ENCODE peak calls at places on chromosomes 3 and 15, in seven cellular contexts. O is AG09309; D is mesendoderm; E is PC-9; R is cardiac fibroblast; F is activated CD8-positive, alpha-beta memory T cell treated with anti-CD3 and anti-CD28 coated beads, Interleukin-2, amount 50 U/mL, for 4 hours; L is memory B cell. Y is an unnamed sample.

GRCh38 chr15:52326758-52327157 is 31.2 kb upstream of the MYO5C start:
- DNase-seq in O (peak; percentile 52), D (no peak), E (no peak), R (peak; percentile 17), F (no peak), L (no peak), Y (peak; percentile 71)

GRCh38 chr3:36496734-36497133 is 116.4 kb downstream of the STAC start:
- DNase-seq in O (peak; percentile 80), D (no peak), E (peak; percentile 66), R (peak; percentile 86), F (no peak), L (no peak), Y (no peak)

GRCh38 chr3:41863024-41863423 is 98.9 kb downstream of the ULK4 start:
- DNase-seq in O (no peak), D (peak; percentile 65), E (no peak), R (no peak), F (no peak), L (no peak), Y (no peak)

GRCh38 chr3:75272708-75273107 is 391.4 kb upstream of the FRG2C start:
- DNase-seq in O (peak; percentile 11), D (no peak), E (no peak), R (peak; percentile 43), F (no peak), L (no peak), Y (no peak)

GRCh38 chr3:134904796-134905646 is 110.0 kb downstream of the EPHB1 start:
- DNase-seq in O (no peak), D (no peak), E (no peak), R (no peak), F (no peak), L (no peak), Y (peak; percentile 37)

GRCh38 chr15:56042982-56043980 is 49.9 kb upstream of the NEDD4 start:
- DNase-seq in O (no peak), D (no peak), E (no peak), R (peak; percentile 27), F (no peak), L (no peak), Y (no peak)

GRCh38 chr15:40046721-40047412 is 7.9 kb upstream of the SRP14 start:
- DNase-seq in O (no peak), D (no peak), E (peak; percentile 76), R (peak; percentile 91), F (no peak), L (no peak), Y (no peak)

GRCh38 chr15:63191895-63192603 is 2.6 kb downstream of the RAB8B start:
- DNase-seq in O (no peak), D (no peak), E (no peak), R (no peak), F (peak; percentile 32), L (peak; percentile 68), Y (no peak)

GRCh38 chr3:71022552-71023335 is 560.8 kb downstream of the FOXP1 start:
- DNase-seq in O (no peak), D (peak; percentile 87), E (no peak), R (peak; percentile 53), F (no peak), L (no peak), Y (peak; percentile 56)

GRCh38 chr15:99702895-99703602 is 30.2 kb downstream of the LYSMD4 start:
- DNase-seq in O (no peak), D (peak; percentile 32), E (no peak), R (peak; percentile 77), F (no peak), L (no peak), Y (no peak)

GRCh38 chr3:81496407-81497104 is 264.9 kb downstream of the GBE1 start:
- DNase-seq in O (no peak), D (peak; percentile 52), E (no peak), R (no peak), F (no peak), L (no peak), Y (no peak)

GRCh38 chr3:46208167-46208704 is at the start of gene CCR1:
- DNase-seq in O (no peak), D (peak; percentile 80), E (peak; percentile 68), R (peak; percentile 66), F (peak; percentile 22), L (peak; percentile 46), Y (no peak)

GRCh38 chr3:40118031-40118610 is 191.4 kb upstream of the EIF1B start:
- DNase-seq in O (no peak), D (no peak), E (no peak), R (peak; percentile 25), F (no peak), L (no peak), Y (no peak)